ENCODE peak calls at places on chromosomes 5 and 9, in five cellular contexts. O is psoas muscle, Q is gastrocnemius medialis, B is cardiac muscle cell, Z is heart left ventricle. A is an unnamed sample. For H3K4me1, the result is how much of the 10 kb centered on the place peaks cover.

GRCh38 chr5:128271859-128272446 is 188.4 kb downstream of the SLC12A2 start:
- DNase-seq in O (no peak), Q (no peak), B (peak), Z (no peak), A (no peak)

GRCh38 chr9:134619983-134620612 is 21.5 kb upstream of the COL5A1 start:
- DNase-seq in O (no peak), Q (peak), B (no peak), Z (peak), A (peak)

GRCh38 chr5:102911973-102912372 is 156.9 kb downstream of the PAM start:
- DNase-seq in O (no peak), Q (no peak), B (peak), Z (no peak), A (no peak)

GRCh38 chr5:179470191-179470590 is 80.2 kb upstream of the RUFY1 start:
- DNase-seq in O (no peak), Q (no peak), B (no peak), Z (no peak), A (no peak)

GRCh38 chr9:117826837-117827236 is 122.6 kb downstream of the TLR4 start:
- DNase-seq in O (no peak), Q (no peak), B (no peak), Z (no peak), A (no peak)

GRCh38 chr5:151477106-151477505 is 29.7 kb downstream of the SLC36A1 start:
- DNase-seq in O (no peak), Q (no peak), B (peak), Z (no peak), A (no peak)

GRCh38 chr5:151696470-151697061 is 9.9 kb upstream of the SPARC start:
- DNase-seq in O (peak), Q (peak), B (peak), Z (peak), A (peak)

GRCh38 chr5:130710596-130710995 is 454.5 kb downstream of the HINT1 start:
- DNase-seq in O (no peak), Q (no peak), B (peak), Z (no peak), A (no peak)

GRCh38 chr9:69877852-69878507 is 57.4 kb downstream of the CFAP95 start:
- DNase-seq in O (no peak), Q (no peak), B (peak), Z (no peak), A (no peak)

GRCh38 chr9:94199776-94200175 is 59.3 kb upstream of the ZNF169 start:
- DNase-seq in O (no peak), Q (no peak), B (no peak), Z (no peak), A (no peak)

GRCh38 chr5:77972545-77973252 is 196.6 kb upstream of the TBCA start:
- DNase-seq in O (no peak), Q (no peak), B (no peak), Z (no peak), A (no peak)

GRCh38 chr9:134341306-134341705 is 15.1 kb downstream of the RXRA start:
- DNase-seq in O (no peak), Q (no peak), B (no peak), Z (peak), A (no peak)

GRCh38 chr9:72185561-72185960 is 36.3 kb downstream of the GDA start:
- DNase-seq in O (no peak), Q (no peak), B (no peak), Z (no peak), A (no peak)

GRCh38 chr5:113000466-113000865 is 23.9 kb downstream of the DCP2 start:
- DNase-seq in O (no peak), Q (no peak), B (no peak), Z (no peak), A (no peak)

GRCh38 chr9:105656131-105656921 is 5.9 kb upstream of the TAL2 start:
- DNase-seq in O (peak), Q (peak), B (no peak), Z (peak), A (no peak)

DNA sequence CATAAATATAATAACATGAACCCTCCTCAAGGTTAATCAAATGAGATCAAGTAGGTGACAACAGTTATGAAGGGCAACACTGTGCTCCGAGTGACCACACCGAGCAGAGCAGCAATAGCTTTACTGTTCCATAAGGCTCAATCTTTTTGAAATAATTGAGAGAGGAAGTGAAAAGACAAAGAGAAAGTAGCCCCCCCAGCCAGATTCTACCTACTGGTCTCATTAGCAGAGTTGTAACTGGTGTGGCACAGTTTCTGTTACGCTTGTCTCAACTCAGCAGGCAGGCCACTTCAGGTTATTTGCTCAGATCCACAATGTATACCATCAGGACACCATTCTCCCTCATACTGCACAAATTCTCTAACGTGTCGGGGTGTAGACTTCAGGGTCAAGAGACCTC is 14.0 kb downstream of the PRUNE2 start:
- DNase-seq in O (no peak), Q (no peak), B (no peak), Z (no peak), A (no peak)
- H3K4me1 ChIP-seq in O (under half), Q (under half), B (under half), Z (under half), A (half or more)

GRCh38 chr9:132673355-132673754 is 3.1 kb downstream of the GTF3C4 start:
- DNase-seq in O (no peak), Q (no peak), B (peak), Z (no peak), A (no peak)

GRCh38 chr9:132671620-132672412 is 1.6 kb downstream of the GTF3C4 start:
- DNase-seq in O (no peak), Q (no peak), B (no peak), Z (no peak), A (no peak)

GRCh38 chr9:132670359-132670815 is at the start of gene GTF3C4:
- DNase-seq in O (peak), Q (peak), B (peak), Z (peak), A (peak)

GRCh38 chr9:132670816-132671371 is 630 bp downstream of the GTF3C4 start:
- DNase-seq in O (peak), Q (no peak), B (peak), Z (peak), A (peak)

GRCh38 chr9:132672413-132672690 is 2.1 kb downstream of the GTF3C4 start:
- DNase-seq in O (no peak), Q (no peak), B (no peak), Z (no peak), A (no peak)
- TF ChIP-seq CTCF in O (no peak), Q (no peak), B (no peak), Z (no peak), A (no peak)

DNA sequence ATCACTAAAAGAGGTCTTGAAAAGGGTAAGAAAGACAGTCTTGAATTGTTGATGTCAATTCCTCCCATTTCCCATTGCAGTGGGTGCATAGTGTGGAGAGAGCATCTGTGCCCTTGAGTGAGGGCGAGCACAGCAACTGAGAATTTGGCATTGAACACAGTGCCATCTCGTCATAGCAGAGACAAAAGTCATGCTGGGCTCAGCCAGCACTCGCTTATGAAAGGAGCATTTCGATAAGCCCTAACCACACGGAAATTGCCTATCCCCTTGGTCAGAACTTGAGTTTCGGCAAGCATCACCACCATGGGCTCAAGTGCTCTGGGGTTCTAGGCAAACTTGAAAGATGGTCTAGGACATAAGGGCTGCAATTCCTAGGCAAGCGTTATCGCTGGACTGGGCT is 712.8 kb upstream of the CDH10 start:
- DNase-seq in O (no peak), Q (no peak), B (no peak), Z (no peak), A (no peak)
- H3K4me3 ChIP-seq in O (no peak), Q (no peak), B (no peak), Z (no peak), A (no peak)

GRCh38 chr9:107285292-107285691 is 2.2 kb downstream of the RAD23B start:
- DNase-seq in O (no peak), Q (no peak), B (no peak), Z (no peak), A (no peak)
- H3K4me1 ChIP-seq in O (under half), Q (under half), B (under half), Z (under half), A (half or more)

GRCh38 chr5:141811287-141812155 is 66.7 kb downstream of the PCDH1 start:
- DNase-seq in O (no peak), Q (no peak), B (no peak), Z (no peak), A (no peak)
- TF ChIP-seq CTCF in O (peak), Q (peak), B (peak), Z (peak), A (no peak)

GRCh38 chr5:74199005-74199404 is 441.5 kb downstream of the ENC1 start:
- DNase-seq in O (no peak), Q (no peak), B (peak), Z (no peak), A (no peak)
- H3K4me3 ChIP-seq in O (no peak), Q (no peak), B (no peak), Z (no peak), A (no peak)

GRCh38 chr9:21686738-21687137 is 115.7 kb upstream of the MTAP start:
- DNase-seq in O (no peak), Q (no peak), B (no peak), Z (no peak), A (no peak)

GRCh38 chr9:21684831-21685362 is 117.5 kb upstream of the MTAP start:
- DNase-seq in O (no peak), Q (no peak), B (peak), Z (no peak), A (no peak)

GRCh38 chr9:21685502-21685901 is 116.9 kb upstream of the MTAP start:
- DNase-seq in O (no peak), Q (no peak), B (no peak), Z (no peak), A (no peak)

GRCh38 chr9:21688108-21689102 is 114.0 kb upstream of the MTAP start:
- DNase-seq in O (peak), Q (peak), B (peak), Z (no peak), A (no peak)

GRCh38 chr9:21687351-21687750 is 115.1 kb upstream of the MTAP start:
- DNase-seq in O (no peak), Q (no peak), B (no peak), Z (no peak), A (no peak)
- H3K4me1 ChIP-seq in O (under half), Q (under half), B (under half), Z (under half), A (under half)

A was measured in sigmoid colon.